ENCODE peak calls at places on chromosomes 4 and X, in five cellular contexts. M, O, Y, T and U are unnamed samples.

GRCh38 chrX:26915064-26915463 is 548.1 kb downstream of the PPP4R3C start:
- DNase-seq in M (no peak), O (no peak), Y (no peak), T (no peak), U (no peak)

GRCh38 chr4:118964891-118965411 is 76.3 kb downstream of the SYNPO2 start:
- DNase-seq in M (peak; percentile 70), O (no peak), Y (no peak), T (no peak), U (no peak)

GRCh38 chr4:113256946-113257345 is 207.5 kb downstream of the ANK2 start:
- DNase-seq in M (peak; percentile 8), O (no peak), Y (no peak), T (no peak), U (no peak)

GRCh38 chr4:48939785-48940184 is 33.2 kb upstream of the OCIAD2 start:
- DNase-seq in M (peak; percentile 82), O (no peak), Y (peak; percentile 68), T (no peak), U (peak; percentile 50)

GRCh38 chr4:117700111-117700892 is 334.0 kb upstream of the NDST3 start:
- DNase-seq in M (peak; percentile 0), O (peak; percentile 3), Y (peak; percentile 91), T (no peak), U (peak; percentile 26)

GRCh38 chrX:2608638-2609430 is 82.3 kb upstream of the CD99 start:
- DNase-seq in M (peak; percentile 72), O (peak; percentile 79), Y (peak; percentile 91), T (peak; percentile 84), U (peak; percentile 76)

GRCh38 chrX:13863326-13863725 is 46.4 kb upstream of the GPM6B start:
- DNase-seq in M (no peak), O (no peak), Y (no peak), T (no peak), U (no peak)

GRCh38 chrX:97847885-97848679 is 964.4 kb downstream of the RPA4 start:
- DNase-seq in M (no peak), O (no peak), Y (no peak), T (no peak), U (no peak)

GRCh38 chr4:85898236-85898635 is 423.3 kb downstream of the ARHGAP24 start:
- DNase-seq in M (no peak), O (no peak), Y (no peak), T (no peak), U (no peak)

GRCh38 chr4:159178147-159178541 is 75.3 kb downstream of the RAPGEF2 start:
- DNase-seq in M (peak; percentile 44), O (no peak), Y (no peak), T (no peak), U (peak; percentile 14)

GRCh38 chrX:102154218-102154860 is 1.4 kb downstream of the BEX5 start:
- DNase-seq in M (no peak), O (no peak), Y (peak; percentile 60), T (peak; percentile 43), U (no peak)

GRCh38 chr4:7547368-7548040 is 112.8 kb upstream of the PSAPL1 start:
- DNase-seq in M (peak; percentile 13), O (no peak), Y (no peak), T (no peak), U (no peak)

DNA sequence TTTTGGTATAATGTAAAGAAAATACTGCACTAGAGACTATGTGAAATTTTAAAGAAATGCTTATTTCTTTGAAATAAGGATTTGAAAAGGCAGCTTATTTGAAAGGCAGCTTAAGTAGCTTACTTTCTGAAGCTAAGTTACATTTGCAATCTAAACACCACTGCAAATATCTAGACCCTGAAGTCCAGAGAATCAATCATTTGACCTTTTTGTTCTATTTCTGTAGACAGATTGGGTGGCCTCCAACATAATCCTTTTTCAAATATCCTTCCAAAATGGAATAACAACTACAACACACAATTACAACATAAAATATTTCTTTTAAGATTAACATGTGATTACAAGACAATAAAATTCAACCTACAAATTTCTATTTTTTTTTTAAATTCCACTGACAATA is 115.7 kb downstream of the APBB2 start:
- DNase-seq in M (no peak), O (no peak), Y (no peak), T (no peak), U (no peak)
- H2BK5ac ChIP-seq in M (no peak overlapping the region), O (no peak overlapping the region), Y (no peak overlapping the region), T (no peak overlapping the region), U (no peak overlapping the region)

GRCh38 chrX:149962010-149962409 is 23.7 kb upstream of the EOLA2 start:
- DNase-seq in M (no peak), O (no peak), Y (no peak), T (no peak), U (no peak)

GRCh38 chrX:149961572-149961971 is 23.3 kb upstream of the EOLA2 start:
- DNase-seq in M (no peak), O (no peak), Y (no peak), T (no peak), U (no peak)

GRCh38 chrX:149962859-149963757 is 24.8 kb upstream of the EOLA2 start:
- DNase-seq in M (peak; percentile 69), O (peak; percentile 12), Y (peak; percentile 65), T (peak; percentile 36), U (peak; percentile 62)
- H4K8ac ChIP-seq in M (no peak overlapping the region), O (no peak overlapping the region), Y (no peak overlapping the region), T (no peak overlapping the region), U (no peak overlapping the region)

GRCh38 chr4:186807809-186808634 is 84.4 kb upstream of the FAT1 start:
- DNase-seq in M (no peak), O (no peak), Y (no peak), T (no peak), U (peak; percentile 1)

GRCh38 chr4:186810613-186811150 is 87.0 kb upstream of the FAT1 start:
- DNase-seq in M (no peak), O (peak; percentile 5), Y (peak; percentile 20), T (no peak), U (peak; percentile 75)

GRCh38 chr4:186807131-186807530 is 83.5 kb upstream of the FAT1 start:
- DNase-seq in M (no peak), O (no peak), Y (no peak), T (no peak), U (no peak)

GRCh38 chr4:186808635-186809018 is 85.0 kb upstream of the FAT1 start:
- DNase-seq in M (peak; percentile 96), O (no peak), Y (no peak), T (no peak), U (no peak)

GRCh38 chr4:186809070-186809469 is 85.4 kb upstream of the FAT1 start:
- DNase-seq in M (no peak), O (no peak), Y (peak; percentile 4), T (no peak), U (no peak)
- H2BK5ac ChIP-seq in M (peak overlapping the region; percentile 83), O (no peak overlapping the region), Y (no peak overlapping the region), T (no peak overlapping the region), U (no peak overlapping the region)

DNA sequence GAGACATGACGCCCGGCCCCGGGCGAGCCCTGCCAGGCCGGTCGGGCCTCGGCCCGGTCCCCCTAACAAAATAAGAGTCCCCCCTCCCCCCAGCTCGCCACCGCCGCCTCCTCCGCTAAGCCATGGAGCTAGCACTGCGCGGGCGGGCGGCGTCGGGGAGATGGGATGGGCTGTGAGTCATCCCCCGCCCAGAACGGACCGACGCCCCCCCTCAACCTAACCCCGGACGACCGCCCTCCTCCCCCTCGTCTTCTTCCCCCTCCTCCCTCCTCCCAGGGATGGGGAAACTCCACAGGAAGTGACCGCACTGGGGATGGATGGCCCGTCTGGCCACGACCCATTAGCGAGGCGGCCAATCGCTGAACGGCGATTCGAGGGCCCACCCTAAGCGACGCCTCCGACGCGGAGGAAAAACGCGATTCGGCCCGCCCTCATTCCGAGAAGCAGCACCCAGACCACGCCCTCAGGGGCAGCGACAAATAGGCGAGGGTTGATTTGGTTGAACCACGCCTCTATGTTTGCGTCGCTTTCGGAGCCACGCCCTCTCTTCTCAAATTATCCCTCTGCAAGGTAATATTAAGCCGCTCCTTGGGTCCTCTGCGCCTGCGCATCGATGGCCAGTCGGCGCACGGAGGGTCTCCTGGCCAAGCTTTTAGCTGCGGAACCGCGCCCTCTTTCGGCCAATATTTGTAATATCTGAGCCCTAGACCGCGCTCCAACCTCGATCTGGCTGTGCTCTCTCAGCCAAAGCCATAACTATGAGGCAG is at the start of gene TFE3:
- DNase-seq in M (peak; percentile 98), O (peak; percentile 97), Y (peak; percentile 99), T (peak; percentile 98), U (peak; percentile 98)
- H4K8ac ChIP-seq in M (peak within 1 kb of the TSS; percentile 93), O (no peak within 1 kb of the TSS), Y (no peak within 1 kb of the TSS), T (no peak within 1 kb of the TSS), U (peak within 1 kb of the TSS; percentile 80)

DNA sequence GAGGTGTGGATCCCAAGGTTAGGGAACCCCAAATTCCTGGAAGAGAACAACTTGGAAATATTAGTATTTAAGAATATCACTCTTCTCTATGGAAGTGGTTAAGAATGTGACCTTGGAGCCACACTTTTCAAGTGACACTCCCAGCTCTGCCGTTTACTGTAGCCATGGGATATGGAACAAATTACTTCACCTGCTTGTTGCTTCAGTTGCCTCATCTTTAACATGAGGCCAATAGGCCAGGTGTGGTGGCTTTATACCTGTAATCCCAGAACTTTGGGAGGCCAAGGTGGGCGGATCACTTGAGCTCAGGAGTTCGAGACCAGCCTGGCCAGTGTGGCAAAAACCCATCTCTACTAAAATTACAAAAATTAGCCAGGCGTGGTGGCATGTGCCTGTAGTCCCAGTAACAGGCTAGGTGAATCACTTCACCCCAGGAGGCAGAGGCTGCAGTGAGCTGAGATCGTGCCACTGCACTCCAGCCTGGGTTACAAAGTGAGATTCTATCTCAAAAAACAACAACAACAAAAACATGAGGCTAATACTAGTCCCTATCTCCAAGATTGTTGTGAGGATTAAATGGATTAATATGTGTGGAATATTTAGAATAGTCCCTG is 13.0 kb downstream of the IL13RA1 start:
- DNase-seq in M (no peak), O (no peak), Y (peak; percentile 39), T (no peak), U (no peak)
- H2BK5ac ChIP-seq in M (no peak overlapping the region), O (no peak overlapping the region), Y (no peak overlapping the region), T (no peak overlapping the region), U (no peak overlapping the region)

GRCh38 chrX:153725832-153726285 is 1.2 kb downstream of the ABCD1 start:
- DNase-seq in M (no peak), O (no peak), Y (no peak), T (no peak), U (no peak)
- H4K8ac ChIP-seq in M (peak overlapping the region; percentile 85), O (no peak overlapping the region), Y (no peak overlapping the region), T (no peak overlapping the region), U (peak overlapping the region; percentile 62)